ENCODE peak calls at places on chromosomes 13 and 19, in seven cellular contexts. W, S, G, U, A, J and L are unnamed samples.
A peak's percentile ranks its signal among the peaks of the same experiment; 100 is the strongest.

GRCh38 chr13:39603424-39603947 is 493 bp upstream of the LHFPL6 start:
- DNase-seq in S (no peak), W (no peak), U (no peak), J (peak; percentile 40), A (no peak), G (no peak), L (peak; percentile 62)

GRCh38 chr13:68347220-68347619 is 1117.1 kb upstream of the PCDH9 start:
- DNase-seq in S (no peak), U (no peak), W (no peak), A (no peak), J (no peak), G (no peak), L (no peak)

GRCh38 chr13:24142886-24143285 is 17.6 kb upstream of the SPATA13 start:
- DNase-seq in J (no peak), A (no peak), W (no peak), S (no peak), U (no peak), G (no peak), L (no peak)

GRCh38 chr19:4316940-4317339 is 12.5 kb downstream of the FSD1 start:
- DNase-seq in J (no peak), G (no peak), W (no peak), U (no peak), A (no peak), S (no peak), L (no peak)

GRCh38 chr19:45587873-45588272 is 3.3 kb upstream of the OPA3 start:
- DNase-seq in W (no peak), A (no peak), J (no peak), S (no peak), G (no peak), U (no peak), L (no peak)

GRCh38 chr19:6273701-6274601 is 5.8 kb downstream of the MLLT1 start:
- DNase-seq in W (peak; percentile 50), A (peak; percentile 97), S (no peak), J (peak; percentile 92), U (peak; percentile 12), G (no peak), L (peak; percentile 98)

GRCh38 chr19:16252459-16253205 is 54.9 kb downstream of the AP1M1 start:
- DNase-seq in S (no peak), J (no peak), G (no peak), W (no peak), A (no peak), U (no peak), L (no peak)

GRCh38 chr19:45558399-45558878 is 26.2 kb downstream of the OPA3 start:
- DNase-seq in S (peak; percentile 8), G (peak; percentile 44), J (peak; percentile 60), W (peak; percentile 20), A (no peak), U (peak; percentile 90), L (no peak)

GRCh38 chr19:32101206-32101605 is 244.2 kb upstream of the ZNF507 start:
- DNase-seq in W (no peak), U (no peak), J (no peak), A (no peak), G (no peak), S (no peak), L (no peak)

GRCh38 chr19:43078311-43078710 is 4.2 kb downstream of the PSG2 start:
- DNase-seq in A (no peak), W (no peak), S (no peak), G (no peak), U (no peak), J (peak; percentile 1), L (peak; percentile 91)

GRCh38 chr13:110138009-110138699 is 168.8 kb downstream of the COL4A1 start:
- DNase-seq in G (peak; percentile 29), U (peak; percentile 87), S (no peak), A (peak; percentile 83), W (no peak), J (peak; percentile 61), L (peak; percentile 81)

GRCh38 chr19:46748325-46749109 is 2.3 kb upstream of the STRN4 start:
- DNase-seq in J (peak; percentile 78), S (peak; percentile 23), W (no peak), A (no peak), G (no peak), U (peak; percentile 85), L (peak; percentile 50)

GRCh38 chr13:52906122-52906903 is 57.9 kb upstream of the PCDH8 start:
- DNase-seq in U (no peak), G (no peak), S (peak; percentile 25), A (no peak), W (no peak), J (no peak), L (no peak)

GRCh38 chr13:42330991-42331390 is 59.0 kb downstream of the AKAP11 start:
- DNase-seq in S (no peak), U (no peak), G (no peak), J (no peak), A (no peak), W (no peak), L (no peak)

GRCh38 chr13:52597676-52598075 is 44.6 kb upstream of the HNRNPA1L2 start:
- DNase-seq in S (no peak), W (no peak), J (no peak), U (no peak), A (no peak), G (no peak), L (no peak)

GRCh38 chr13:67372868-67373464 is 142.8 kb upstream of the PCDH9 start:
- DNase-seq in W (no peak), U (no peak), S (no peak), A (no peak), G (no peak), J (no peak), L (no peak)

GRCh38 chr13:76992548-76993001 is 694 bp downstream of the CLN5 start:
- DNase-seq in G (no peak), W (no peak), J (peak; percentile 17), U (no peak), S (no peak), A (peak; percentile 57), L (peak; percentile 28)

GRCh38 chr13:73776137-73776785 is 357.9 kb downstream of the KLF12 start:
- DNase-seq in U (no peak), S (no peak), G (no peak), W (no peak), A (no peak), J (no peak), L (no peak)

GRCh38 chr19:31389874-31390273 is 40.6 kb upstream of the TSHZ3 start:
- DNase-seq in J (no peak), W (no peak), A (no peak), S (no peak), U (no peak), G (no peak), L (no peak)

GRCh38 chr13:27920677-27921420 is 1.0 kb downstream of the PDX1 start:
- DNase-seq in W (no peak), U (peak; percentile 83), S (no peak), A (no peak), G (peak; percentile 22), J (peak; percentile 25), L (no peak)

GRCh38 chr19:35344511-35345031 is 3.1 kb upstream of the FFAR1 start:
- DNase-seq in G (no peak), U (no peak), S (no peak), J (no peak), W (no peak), A (no peak), L (no peak)

GRCh38 chr19:4337906-4338440 is 654 bp downstream of the STAP2 start:
- DNase-seq in S (peak; percentile 62), U (peak; percentile 52), J (peak; percentile 46), A (no peak), W (no peak), G (no peak), L (no peak)

GRCh38 chr19:33603377-33603776 is 18.4 kb upstream of the CHST8 start:
- DNase-seq in U (no peak), A (no peak), J (no peak), S (no peak), W (no peak), G (no peak), L (no peak)

GRCh38 chr19:803686-804418 is 6.6 kb downstream of the PTBP1 start:
- DNase-seq in U (no peak), A (no peak), G (no peak), J (no peak), W (no peak), S (no peak), L (no peak)

GRCh38 chr13:83941669-83942335 is 59.5 kb upstream of the SLITRK1 start:
- DNase-seq in S (peak; percentile 3), J (no peak), A (no peak), U (no peak), G (no peak), W (no peak), L (no peak)

GRCh38 chr13:74217816-74218215 is 83.6 kb upstream of the KLF12 start:
- DNase-seq in A (no peak), G (no peak), S (no peak), W (no peak), J (no peak), U (no peak), L (no peak)

GRCh38 chr19:32917612-32917996 is 48.0 kb upstream of the SLC7A9 start:
- DNase-seq in W (no peak), J (no peak), S (no peak), A (no peak), U (no peak), G (no peak), L (no peak)

GRCh38 chr19:3146677-3147100 is 10.9 kb downstream of the GNA15 start:
- DNase-seq in S (no peak), J (no peak), A (no peak), G (no peak), W (no peak), U (no peak), L (no peak)

GRCh38 chr19:32748497-32748896 is 28.9 kb downstream of the TDRD12 start:
- DNase-seq in U (peak; percentile 41), G (no peak), W (no peak), J (no peak), S (peak; percentile 49), A (no peak), L (no peak)

GRCh38 chr19:1475751-1476437 is 3.1 kb downstream of the C19orf25 start:
- DNase-seq in S (no peak), J (no peak), G (no peak), W (no peak), A (no peak), U (no peak), L (no peak)

GRCh38 chr19:38675611-38676010 is 28.2 kb downstream of the ACTN4 start:
- DNase-seq in G (no peak), U (peak; percentile 30), S (no peak), A (no peak), J (no peak), W (no peak), L (no peak)

GRCh38 chr13:46721054-46721453 is 75.9 kb downstream of the ESD start:
- DNase-seq in A (no peak), U (peak; percentile 78), W (no peak), J (peak; percentile 68), S (peak; percentile 33), G (no peak), L (peak; percentile 35)

GRCh38 chr19:35738021-35738886 is 4.0 kb downstream of the IGFLR1 start:
- DNase-seq in J (no peak), W (no peak), U (no peak), A (no peak), S (no peak), G (no peak), L (no peak)